ENCODE peak calls at places on chromosomes 4 and X, in seven cellular contexts. Q is lower leg skin, F is A549, N is H54, O is tibial nerve, W is upper lobe of left lung, D is stomach. Y is an unnamed sample.

GRCh38 chr4:113080624-113081023 is 31.2 kb downstream of the ANK2 start:
- DNase-seq in N (no peak), F (no peak), Q (no peak), D (no peak), O (no peak), W (no peak), Y (no peak)

GRCh38 chrX:5648941-5649568 is 579.6 kb downstream of the NLGN4X start:
- DNase-seq in N (no peak), D (no peak), Q (no peak), W (no peak), O (no peak), F (no peak), Y (no peak)

GRCh38 chr4:147787204-147787603 is 55.3 kb downstream of the ARHGAP10 start:
- DNase-seq in W (no peak), O (no peak), N (peak), D (no peak), F (no peak), Q (peak), Y (no peak)

GRCh38 chrX:133265331-133265730 is 47.2 kb upstream of the TFDP3 start:
- DNase-seq in O (no peak), D (no peak), N (no peak), W (no peak), Q (no peak), F (no peak), Y (no peak)

GRCh38 chr4:124705393-124705792 is 7.1 kb downstream of the ANKRD50 start:
- DNase-seq in Q (no peak), W (no peak), F (no peak), D (no peak), O (no peak), N (no peak), Y (no peak)

GRCh38 chr4:14719053-14719452 is 283.2 kb upstream of the CPEB2 start:
- DNase-seq in N (no peak), F (no peak), Q (no peak), O (no peak), W (peak), D (peak), Y (no peak)

GRCh38 chr4:151031831-151032605 is 16.9 kb upstream of the LRBA start:
- DNase-seq in D (no peak), N (peak), Q (no peak), W (no peak), F (no peak), O (no peak), Y (peak)

GRCh38 chr4:68288046-68288740 is 42.7 kb upstream of the TMPRSS11B start:
- DNase-seq in W (no peak), N (no peak), F (no peak), O (no peak), Q (no peak), D (no peak), Y (no peak)

GRCh38 chr4:103008875-103009729 is 10.4 kb downstream of the SLC9B1 start:
- DNase-seq in Q (no peak), O (peak), W (no peak), D (no peak), N (no peak), F (peak), Y (peak)

GRCh38 chr4:16192631-16193483 is 33.4 kb downstream of the TAPT1 start:
- DNase-seq in W (no peak), N (no peak), D (no peak), O (no peak), Q (no peak), F (no peak), Y (no peak)

GRCh38 chr4:123596805-123597204 is 200.2 kb downstream of the SPRY1 start:
- DNase-seq in F (no peak), Q (no peak), O (no peak), N (no peak), D (no peak), W (no peak), Y (no peak)

GRCh38 chrX:23908219-23909003 is 605 bp downstream of the CXorf58 start:
- DNase-seq in D (no peak), O (no peak), W (no peak), N (no peak), F (no peak), Q (no peak), Y (peak)

GRCh38 chrX:37752941-37753340 is 26.9 kb upstream of the CYBB start:
- DNase-seq in N (no peak), O (no peak), D (no peak), W (no peak), F (no peak), Q (no peak), Y (no peak)

GRCh38 chrX:78375894-78376293 is 48.5 kb upstream of the CYSLTR1 start:
- DNase-seq in D (no peak), F (no peak), O (no peak), W (no peak), Q (no peak), N (no peak), Y (no peak)

GRCh38 chrX:74923942-74924448 is 1.3 kb downstream of the NEXMIF start:
- DNase-seq in W (no peak), Q (no peak), N (no peak), O (no peak), F (no peak), D (no peak), Y (no peak)

GRCh38 chrX:26783512-26784225 is 567.7 kb downstream of the MAGEB5 start:
- DNase-seq in O (no peak), W (no peak), Q (no peak), F (no peak), D (peak), N (no peak), Y (peak)

GRCh38 chr4:119212964-119213606 is 572 bp downstream of the USP53 start:
- DNase-seq in Q (peak), O (peak), D (peak), F (peak), W (peak), N (peak), Y (peak)

GRCh38 chr4:92047209-92047877 is 256.4 kb upstream of the GRID2 start:
- DNase-seq in O (no peak), Q (no peak), D (no peak), N (no peak), W (no peak), F (no peak), Y (no peak)

GRCh38 chrX:15525664-15526416 is 25.2 kb downstream of the BMX start:
- DNase-seq in O (no peak), D (no peak), N (no peak), F (no peak), W (no peak), Q (no peak), Y (no peak)

DNA sequence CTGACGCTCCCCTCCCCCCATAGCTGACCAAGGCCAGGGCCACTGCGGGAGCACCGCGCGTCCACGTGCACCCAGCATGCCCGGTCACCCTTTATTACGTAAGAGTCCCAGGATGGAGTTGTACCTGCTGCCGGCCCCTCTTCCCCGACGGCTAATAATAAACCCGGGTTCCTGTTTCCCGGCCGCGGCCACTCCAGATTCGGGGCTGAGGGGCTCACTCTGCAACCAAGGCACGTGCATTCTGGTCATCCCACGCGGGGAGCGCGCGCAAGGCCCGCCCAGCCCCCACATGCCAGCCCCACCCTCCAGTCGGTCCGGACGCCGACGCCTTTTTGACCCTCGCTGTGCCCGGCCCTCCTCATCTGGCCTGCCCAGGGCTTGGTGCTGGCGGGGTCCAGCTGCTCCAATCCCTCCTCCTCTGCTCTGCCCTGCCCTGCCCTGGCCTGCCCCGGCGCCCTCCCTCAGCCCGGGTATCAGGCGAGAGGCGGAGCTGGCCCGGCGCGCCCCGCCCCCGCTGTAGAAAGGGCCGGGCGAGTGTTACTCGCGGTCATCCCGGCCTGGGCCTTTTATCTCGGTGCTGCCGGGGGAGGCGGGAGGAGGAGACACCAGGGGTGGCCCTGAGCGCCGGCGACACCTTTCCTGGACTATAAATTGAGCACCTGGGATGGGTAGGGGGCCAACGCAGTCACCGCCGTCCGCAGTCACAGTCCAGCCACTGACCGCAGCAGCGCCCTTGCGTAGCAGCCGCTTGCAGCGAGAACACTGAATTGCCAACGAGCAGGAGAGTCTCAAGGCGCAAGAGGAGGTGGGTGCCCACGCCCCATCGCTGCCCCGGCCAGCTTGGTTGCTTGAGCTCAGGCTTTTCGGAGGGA is 2.6 kb downstream of the MID1IP1 start:
- DNase-seq in W (peak), Q (peak), N (no peak), F (peak), D (peak), O (peak), Y (peak)
- TF ChIP-seq POLR2A in W (peak), Q (no peak), N (peak), F (peak), D (peak), O (peak), Y (peak)

GRCh38 chrX:11135483-11136185 is 24.5 kb downstream of the HCCS start:
- DNase-seq in D (no peak), Q (no peak), W (no peak), N (no peak), F (no peak), O (no peak), Y (peak)
- TF ChIP-seq POLR2A in D (no peak), Q (no peak), W (no peak), N (no peak), F (no peak), O (no peak), Y (no peak)

GRCh38 chr4:76585897-76586360 is 150.9 kb downstream of the SHROOM3 start:
- DNase-seq in W (peak), Q (peak), N (peak), D (peak), O (no peak), F (peak), Y (no peak)
- TF ChIP-seq POLR2A in W (peak), Q (no peak), N (peak), D (peak), O (no peak), F (no peak), Y (no peak)

DNA sequence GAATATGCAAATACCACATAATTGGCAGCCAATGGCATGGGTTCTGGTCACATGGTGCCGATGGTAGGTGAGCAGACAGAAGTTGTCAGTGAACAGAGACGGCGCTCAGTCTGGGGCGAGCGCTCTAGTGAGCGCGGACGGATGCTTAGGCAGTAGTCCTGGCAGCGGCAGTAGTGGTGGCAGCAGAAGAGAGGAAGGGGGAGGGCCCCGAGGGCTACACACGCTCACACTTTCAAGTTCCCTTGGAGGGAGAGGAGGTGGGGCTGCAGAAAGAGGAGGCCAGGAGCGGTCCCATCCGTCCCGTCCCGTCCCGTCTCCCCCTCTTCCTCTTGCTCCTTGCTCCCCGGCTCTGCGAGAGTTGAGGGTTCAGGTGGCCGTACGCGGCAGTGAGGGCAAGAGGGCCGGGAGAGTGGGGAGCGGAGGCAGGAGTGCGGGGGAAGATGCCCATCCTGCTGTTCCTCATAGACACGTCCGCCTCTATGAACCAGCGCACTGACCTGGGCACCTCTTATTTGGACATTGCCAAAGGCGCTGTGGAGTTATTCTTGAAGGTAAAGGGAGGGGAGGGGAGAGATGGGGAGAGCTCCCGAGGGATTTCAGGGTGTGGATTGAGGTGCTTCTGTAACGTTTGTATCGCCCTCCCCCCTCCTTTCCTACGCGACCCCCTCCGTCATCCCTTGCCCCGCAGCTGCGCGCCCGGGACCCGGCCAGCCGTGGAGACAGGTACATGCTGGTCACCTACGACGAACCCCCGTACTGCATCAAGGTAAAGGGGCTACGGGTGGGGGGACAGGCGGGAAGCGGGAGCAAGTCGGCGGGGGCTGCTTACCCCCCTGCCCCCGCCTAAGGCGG is at the start of gene INTS6L:
- DNase-seq in F (no peak), W (peak), O (peak), D (peak), N (peak), Q (peak), Y (peak)
- TF ChIP-seq POLR2A in F (no peak), W (peak), O (peak), D (peak), N (peak), Q (no peak), Y (peak)

GRCh38 chr4:76457885-76458284 is 22.9 kb downstream of the SHROOM3 start:
- DNase-seq in N (no peak), D (no peak), O (no peak), W (no peak), F (no peak), Q (no peak), Y (no peak)

GRCh38 chr4:76458829-76459228 is 23.8 kb downstream of the SHROOM3 start:
- DNase-seq in Q (no peak), W (no peak), F (no peak), O (no peak), D (no peak), N (no peak), Y (no peak)

GRCh38 chr4:76458297-76458696 is 23.3 kb downstream of the SHROOM3 start:
- DNase-seq in F (no peak), W (no peak), D (no peak), N (no peak), Q (no peak), O (no peak), Y (no peak)

GRCh38 chr4:76463568-76463967 is 28.5 kb downstream of the SHROOM3 start:
- DNase-seq in Q (no peak), W (no peak), O (no peak), F (no peak), D (no peak), N (no peak), Y (no peak)

GRCh38 chr4:76459291-76459723 is 24.3 kb downstream of the SHROOM3 start:
- DNase-seq in D (no peak), Q (no peak), N (peak), W (no peak), O (no peak), F (no peak), Y (no peak)
- TF ChIP-seq POLR2A in D (no peak), Q (no peak), N (peak), W (no peak), O (no peak), F (no peak), Y (no peak)

GRCh38 chrX:153598541-153599191 is at the start of gene CCNQ:
- DNase-seq in W (no peak), O (no peak), N (no peak), F (no peak), D (peak), Q (no peak), Y (peak)
- TF ChIP-seq POLR2A in W (peak), O (peak), N (peak), F (peak), D (no peak), Q (no peak), Y (peak)

GRCh38 chrX:53684415-53685192 is 1.9 kb downstream of the HUWE1 start:
- DNase-seq in D (no peak), W (no peak), O (no peak), F (peak), N (no peak), Q (no peak), Y (no peak)

GRCh38 chrX:53685711-53686110 is 808 bp downstream of the HUWE1 start:
- DNase-seq in N (no peak), F (no peak), W (no peak), Q (no peak), O (no peak), D (no peak), Y (no peak)

GRCh38 chrX:53682885-53683555 is 3.5 kb downstream of the HUWE1 start:
- DNase-seq in W (peak), O (peak), D (no peak), N (no peak), Q (no peak), F (peak), Y (peak)

GRCh38 chrX:53681661-53682060 is 4.9 kb downstream of the HUWE1 start:
- DNase-seq in W (no peak), D (no peak), Q (no peak), N (no peak), O (no peak), F (no peak), Y (no peak)

GRCh38 chrX:53683556-53684414 is 2.7 kb downstream of the HUWE1 start:
- DNase-seq in N (peak), Q (peak), D (peak), W (peak), F (peak), O (peak), Y (peak)
- TF ChIP-seq POLR2A in N (peak), Q (no peak), D (no peak), W (peak), F (peak), O (peak), Y (peak)

Y was measured in erythroblast.